ENCODE peak calls at places on chromosome 2, in seven cellular contexts. Q is hepatic stellate cell; P is transverse colon; O is HFFc6; B is dorsolateral prefrontal cortex; N is activated naive CD4-positive, alpha-beta T cell treated with anti-CD3 and anti-CD28 coated beads for 36 hours; R is stimulated activated naive CD4-positive, alpha-beta T cell. Z is an unnamed sample.

GRCh38 chr2:160087854-160088745 is 25.7 kb upstream of the PLA2R1 start:
- DNase-seq in Q (no peak), P (no peak), O (no peak), B (no peak), N (peak), R (no peak), Z (no peak)

GRCh38 chr2:238709961-238710360 is 137.9 kb upstream of the TWIST2 start:
- DNase-seq in Q (no peak), P (no peak), O (no peak), B (no peak), N (no peak), R (no peak), Z (no peak)

GRCh38 chr2:26429779-26430654 is 28.3 kb downstream of the DRC1 start:
- DNase-seq in Q (no peak), P (no peak), O (no peak), B (no peak), N (no peak), R (no peak), Z (no peak)

GRCh38 chr2:242054881-242055801 is 185.6 kb downstream of the RTP5 start:
- DNase-seq in Q (no peak), P (no peak), O (no peak), B (no peak), N (no peak), R (no peak), Z (no peak)

GRCh38 chr2:28511871-28512606 is 16.2 kb downstream of the PLB1 start:
- DNase-seq in Q (no peak), P (no peak), O (no peak), B (no peak), N (no peak), R (no peak), Z (no peak)

GRCh38 chr2:49583010-49583409 is 428.7 kb upstream of the FSHR start:
- DNase-seq in Q (no peak), P (no peak), O (no peak), B (no peak), N (no peak), R (no peak), Z (no peak)

GRCh38 chr2:28344756-28345291 is 47.8 kb upstream of the FOSL2 start:
- DNase-seq in Q (no peak), P (no peak), O (no peak), B (no peak), N (no peak), R (no peak), Z (no peak)

GRCh38 chr2:17442334-17442733 is 75.9 kb downstream of the RAD51AP2 start:
- DNase-seq in Q (no peak), P (no peak), O (no peak), B (no peak), N (no peak), R (no peak), Z (no peak)

Z was measured in posterior cingulate gyrus.